ENCODE peak calls at places on chromosome 17, in four cellular contexts. One of them, this sample, is unnamed.

GRCh38 chr17:8311131-8311790 is 1.2 kb downstream of the ARHGEF15 start:
- DNase-seq in left ventricle myocardium inferior: peak
- DNase-seq in activated gamma-delta T cell: no peak
- DNase-seq in activated CD8-positive, alpha-beta memory T cell treated with anti-CD3 and anti-CD28 coated beads for 4 hours: no peak
- DNase-seq in this sample: peak

GRCh38 chr17:68993112-68993511 is 37.9 kb upstream of the ABCA8 start:
- DNase-seq in left ventricle myocardium inferior: no peak
- DNase-seq in activated gamma-delta T cell: no peak
- DNase-seq in activated CD8-positive, alpha-beta memory T cell treated with anti-CD3 and anti-CD28 coated beads for 4 hours: no peak
- DNase-seq in this sample: no peak

GRCh38 chr17:75325827-75326586 is 36.8 kb upstream of the SLC25A19 start:
- DNase-seq in left ventricle myocardium inferior: no peak
- DNase-seq in activated gamma-delta T cell: no peak
- DNase-seq in activated CD8-positive, alpha-beta memory T cell treated with anti-CD3 and anti-CD28 coated beads for 4 hours: no peak
- DNase-seq in this sample: no peak

GRCh38 chr17:75875940-75876189 is 2.5 kb downstream of the TRIM47 start:
- DNase-seq in left ventricle myocardium inferior: no peak
- DNase-seq in activated gamma-delta T cell: no peak
- DNase-seq in activated CD8-positive, alpha-beta memory T cell treated with anti-CD3 and anti-CD28 coated beads for 4 hours: no peak
- DNase-seq in this sample: no peak

GRCh38 chr17:77862890-77863813 is 95.4 kb upstream of the TNRC6C start:
- DNase-seq in left ventricle myocardium inferior: no peak
- DNase-seq in activated gamma-delta T cell: no peak
- DNase-seq in activated CD8-positive, alpha-beta memory T cell treated with anti-CD3 and anti-CD28 coated beads for 4 hours: no peak
- DNase-seq in this sample: peak

GRCh38 chr17:34254146-34254545 is 939 bp upstream of the CCL2 start:
- DNase-seq in left ventricle myocardium inferior: no peak
- DNase-seq in activated gamma-delta T cell: no peak
- DNase-seq in activated CD8-positive, alpha-beta memory T cell treated with anti-CD3 and anti-CD28 coated beads for 4 hours: no peak
- DNase-seq in this sample: no peak

GRCh38 chr17:81354252-81354943 is 40.9 kb upstream of the BAHCC1 start:
- DNase-seq in left ventricle myocardium inferior: no peak
- DNase-seq in activated gamma-delta T cell: no peak
- DNase-seq in activated CD8-positive, alpha-beta memory T cell treated with anti-CD3 and anti-CD28 coated beads for 4 hours: no peak
- DNase-seq in this sample: no peak

GRCh38 chr17:12665263-12666210 is at the start of gene MYOCD:
- DNase-seq in left ventricle myocardium inferior: peak
- DNase-seq in activated gamma-delta T cell: no peak
- DNase-seq in activated CD8-positive, alpha-beta memory T cell treated with anti-CD3 and anti-CD28 coated beads for 4 hours: no peak
- DNase-seq in this sample: no peak

GRCh38 chr17:42843358-42843934 is 934 bp upstream of the AOC2 start:
- DNase-seq in left ventricle myocardium inferior: no peak
- DNase-seq in activated gamma-delta T cell: no peak
- DNase-seq in activated CD8-positive, alpha-beta memory T cell treated with anti-CD3 and anti-CD28 coated beads for 4 hours: no peak
- DNase-seq in this sample: no peak

GRCh38 chr17:11268176-11268575 is 27.2 kb downstream of the SHISA6 start:
- DNase-seq in left ventricle myocardium inferior: no peak
- DNase-seq in activated gamma-delta T cell: no peak
- DNase-seq in activated CD8-positive, alpha-beta memory T cell treated with anti-CD3 and anti-CD28 coated beads for 4 hours: no peak
- DNase-seq in this sample: no peak

GRCh38 chr17:58875261-58875660 is 119.6 kb downstream of the PPM1E start:
- DNase-seq in left ventricle myocardium inferior: no peak
- DNase-seq in activated gamma-delta T cell: no peak
- DNase-seq in activated CD8-positive, alpha-beta memory T cell treated with anti-CD3 and anti-CD28 coated beads for 4 hours: no peak
- DNase-seq in this sample: no peak

GRCh38 chr17:50221500-50222480 is 20.4 kb upstream of the COL1A1 start:
- DNase-seq in left ventricle myocardium inferior: no peak
- DNase-seq in activated gamma-delta T cell: no peak
- DNase-seq in activated CD8-positive, alpha-beta memory T cell treated with anti-CD3 and anti-CD28 coated beads for 4 hours: no peak
- DNase-seq in this sample: no peak

GRCh38 chr17:45316271-45317112 is at the start of gene MAP3K14:
- DNase-seq in left ventricle myocardium inferior: peak
- DNase-seq in activated gamma-delta T cell: peak
- DNase-seq in activated CD8-positive, alpha-beta memory T cell treated with anti-CD3 and anti-CD28 coated beads for 4 hours: peak
- DNase-seq in this sample: peak

GRCh38 chr17:17411692-17412091 is 65.1 kb upstream of the MED9 start:
- DNase-seq in left ventricle myocardium inferior: no peak
- DNase-seq in activated gamma-delta T cell: no peak
- DNase-seq in activated CD8-positive, alpha-beta memory T cell treated with anti-CD3 and anti-CD28 coated beads for 4 hours: no peak
- DNase-seq in this sample: no peak

GRCh38 chr17:48571024-48571818 is 6.9 kb downstream of the HOXB4 start:
- DNase-seq in left ventricle myocardium inferior: no peak
- DNase-seq in activated gamma-delta T cell: no peak
- DNase-seq in activated CD8-positive, alpha-beta memory T cell treated with anti-CD3 and anti-CD28 coated beads for 4 hours: no peak
- DNase-seq in this sample: no peak

GRCh38 chr17:9095390-9095789 is 74.1 kb downstream of the NTN1 start:
- DNase-seq in left ventricle myocardium inferior: no peak
- DNase-seq in activated gamma-delta T cell: no peak
- DNase-seq in activated CD8-positive, alpha-beta memory T cell treated with anti-CD3 and anti-CD28 coated beads for 4 hours: no peak
- DNase-seq in this sample: no peak

GRCh38 chr17:2369551-2370210 is 31.2 kb downstream of the MNT start:
- DNase-seq in left ventricle myocardium inferior: no peak
- DNase-seq in activated gamma-delta T cell: no peak
- DNase-seq in activated CD8-positive, alpha-beta memory T cell treated with anti-CD3 and anti-CD28 coated beads for 4 hours: no peak
- DNase-seq in this sample: no peak

GRCh38 chr17:29059281-29059680 is 16.3 kb downstream of the PIPOX start:
- DNase-seq in left ventricle myocardium inferior: no peak
- DNase-seq in activated gamma-delta T cell: no peak
- DNase-seq in activated CD8-positive, alpha-beta memory T cell treated with anti-CD3 and anti-CD28 coated beads for 4 hours: no peak
- DNase-seq in this sample: no peak

GRCh38 chr17:77531002-77531401 is 390.2 kb downstream of the SEC14L1 start:
- DNase-seq in left ventricle myocardium inferior: no peak
- DNase-seq in activated gamma-delta T cell: no peak
- DNase-seq in activated CD8-positive, alpha-beta memory T cell treated with anti-CD3 and anti-CD28 coated beads for 4 hours: no peak
- DNase-seq in this sample: no peak

GRCh38 chr17:9292563-9292941 is 271.2 kb downstream of the NTN1 start:
- DNase-seq in left ventricle myocardium inferior: no peak
- DNase-seq in activated gamma-delta T cell: no peak
- DNase-seq in activated CD8-positive, alpha-beta memory T cell treated with anti-CD3 and anti-CD28 coated beads for 4 hours: no peak
- DNase-seq in this sample: no peak

GRCh38 chr17:19017401-19017800 is 12.8 kb upstream of the FAM83G start:
- DNase-seq in left ventricle myocardium inferior: no peak
- DNase-seq in activated gamma-delta T cell: no peak
- DNase-seq in activated CD8-positive, alpha-beta memory T cell treated with anti-CD3 and anti-CD28 coated beads for 4 hours: no peak
- DNase-seq in this sample: peak

GRCh38 chr17:6241381-6241780 is 171.2 kb downstream of the WSCD1 start:
- DNase-seq in left ventricle myocardium inferior: no peak
- DNase-seq in activated gamma-delta T cell: no peak
- DNase-seq in activated CD8-positive, alpha-beta memory T cell treated with anti-CD3 and anti-CD28 coated beads for 4 hours: no peak
- DNase-seq in this sample: no peak

GRCh38 chr17:56715613-56716357 is 117.9 kb downstream of the C17orf67 start:
- DNase-seq in left ventricle myocardium inferior: peak
- DNase-seq in activated gamma-delta T cell: no peak
- DNase-seq in activated CD8-positive, alpha-beta memory T cell treated with anti-CD3 and anti-CD28 coated beads for 4 hours: peak
- DNase-seq in this sample: no peak

GRCh38 chr17:73550561-73550960 is 93.7 kb downstream of the SDK2 start:
- DNase-seq in left ventricle myocardium inferior: no peak
- DNase-seq in activated gamma-delta T cell: no peak
- DNase-seq in activated CD8-positive, alpha-beta memory T cell treated with anti-CD3 and anti-CD28 coated beads for 4 hours: no peak
- DNase-seq in this sample: no peak

GRCh38 chr17:58377005-58377660 is 25.1 kb upstream of the SUPT4H1 start:
- DNase-seq in left ventricle myocardium inferior: no peak
- DNase-seq in activated gamma-delta T cell: no peak
- DNase-seq in activated CD8-positive, alpha-beta memory T cell treated with anti-CD3 and anti-CD28 coated beads for 4 hours: no peak
- DNase-seq in this sample: no peak

GRCh38 chr17:2792541-2793169 is 3.6 kb upstream of the RAP1GAP2 start:
- DNase-seq in left ventricle myocardium inferior: no peak
- DNase-seq in activated gamma-delta T cell: peak
- DNase-seq in activated CD8-positive, alpha-beta memory T cell treated with anti-CD3 and anti-CD28 coated beads for 4 hours: peak
- DNase-seq in this sample: no peak

GRCh38 chr17:59668816-59669215 is 38.4 kb downstream of the PTRH2 start:
- DNase-seq in left ventricle myocardium inferior: no peak
- DNase-seq in activated gamma-delta T cell: no peak
- DNase-seq in activated CD8-positive, alpha-beta memory T cell treated with anti-CD3 and anti-CD28 coated beads for 4 hours: no peak
- DNase-seq in this sample: no peak

GRCh38 chr17:43599835-43600234 is 53.7 kb upstream of the ETV4 start:
- DNase-seq in left ventricle myocardium inferior: no peak
- DNase-seq in activated gamma-delta T cell: no peak
- DNase-seq in activated CD8-positive, alpha-beta memory T cell treated with anti-CD3 and anti-CD28 coated beads for 4 hours: no peak
- DNase-seq in this sample: no peak

GRCh38 chr17:47949197-47949759 is 7.9 kb downstream of the PNPO start:
- DNase-seq in left ventricle myocardium inferior: peak
- DNase-seq in activated gamma-delta T cell: peak
- DNase-seq in activated CD8-positive, alpha-beta memory T cell treated with anti-CD3 and anti-CD28 coated beads for 4 hours: peak
- DNase-seq in this sample: no peak

GRCh38 chr17:10114931-10115535 is 83.4 kb downstream of the GAS7 start:
- DNase-seq in left ventricle myocardium inferior: peak
- DNase-seq in activated gamma-delta T cell: peak
- DNase-seq in activated CD8-positive, alpha-beta memory T cell treated with anti-CD3 and anti-CD28 coated beads for 4 hours: peak
- DNase-seq in this sample: no peak

GRCh38 chr17:12794919-12795517 is 5.7 kb downstream of the ARHGAP44 start:
- DNase-seq in left ventricle myocardium inferior: no peak
- DNase-seq in activated gamma-delta T cell: no peak
- DNase-seq in activated CD8-positive, alpha-beta memory T cell treated with anti-CD3 and anti-CD28 coated beads for 4 hours: no peak
- DNase-seq in this sample: no peak

GRCh38 chr17:75876938-75877751 is 1.2 kb downstream of the TRIM47 start:
- DNase-seq in left ventricle myocardium inferior: peak
- DNase-seq in activated gamma-delta T cell: no peak
- DNase-seq in activated CD8-positive, alpha-beta memory T cell treated with anti-CD3 and anti-CD28 coated beads for 4 hours: no peak
- DNase-seq in this sample: peak

GRCh38 chr17:76716834-76717205 is 6.1 kb upstream of the MXRA7 start:
- DNase-seq in left ventricle myocardium inferior: no peak
- DNase-seq in activated gamma-delta T cell: no peak
- DNase-seq in activated CD8-positive, alpha-beta memory T cell treated with anti-CD3 and anti-CD28 coated beads for 4 hours: no peak
- DNase-seq in this sample: no peak

GRCh38 chr17:39143552-39144093 is 7.8 kb downstream of the PLXDC1 start:
- DNase-seq in left ventricle myocardium inferior: peak
- DNase-seq in activated gamma-delta T cell: no peak
- DNase-seq in activated CD8-positive, alpha-beta memory T cell treated with anti-CD3 and anti-CD28 coated beads for 4 hours: no peak
- DNase-seq in this sample: no peak

GRCh38 chr17:7706631-7707354 is 1.8 kb downstream of the EFNB3 start:
- DNase-seq in left ventricle myocardium inferior: no peak
- DNase-seq in activated gamma-delta T cell: no peak
- DNase-seq in activated CD8-positive, alpha-beta memory T cell treated with anti-CD3 and anti-CD28 coated beads for 4 hours: no peak
- DNase-seq in this sample: peak

GRCh38 chr17:73646409-73647305 is 2.4 kb upstream of the SDK2 start:
- DNase-seq in left ventricle myocardium inferior: no peak
- DNase-seq in activated gamma-delta T cell: no peak
- DNase-seq in activated CD8-positive, alpha-beta memory T cell treated with anti-CD3 and anti-CD28 coated beads for 4 hours: no peak
- DNase-seq in this sample: no peak

GRCh38 chr17:82568997-82569393 is 49.5 kb downstream of the FOXK2 start:
- DNase-seq in left ventricle myocardium inferior: no peak
- DNase-seq in activated gamma-delta T cell: no peak
- DNase-seq in activated CD8-positive, alpha-beta memory T cell treated with anti-CD3 and anti-CD28 coated beads for 4 hours: no peak
- DNase-seq in this sample: peak

GRCh38 chr17:9200699-9201359 is 179.5 kb downstream of the NTN1 start:
- DNase-seq in left ventricle myocardium inferior: no peak
- DNase-seq in activated gamma-delta T cell: no peak
- DNase-seq in activated CD8-positive, alpha-beta memory T cell treated with anti-CD3 and anti-CD28 coated beads for 4 hours: no peak
- DNase-seq in this sample: no peak

This sample was measured in chondrocyte.